ENCODE peak calls at places on chromosomes 6 and 20, in six cellular contexts. One of them, this sample, is unnamed.

GRCh38 chr20:8798505-8798904 is 270.4 kb upstream of the PLCB4 start:
- DNase-seq in hepatic stellate cell: no peak
- DNase-seq in effector CD4-positive, alpha-beta T cell: no peak
- DNase-seq in NCI-H2171: no peak
- DNase-seq in activated CD4-positive, alpha-beta T cell treated with anti-CD3 and anti-CD28 coated beads, Interleukin-2, amount 10 ng/mL, durations not matched to agents 7 days and 5 days: no peak
- DNase-seq in cerebellum: no peak
- DNase-seq in this sample: no peak

GRCh38 chr6:7146079-7146828 is 38.5 kb downstream of the RREB1 start:
- DNase-seq in hepatic stellate cell: peak
- DNase-seq in effector CD4-positive, alpha-beta T cell: no peak
- DNase-seq in NCI-H2171: no peak
- DNase-seq in activated CD4-positive, alpha-beta T cell treated with anti-CD3 and anti-CD28 coated beads, Interleukin-2, amount 10 ng/mL, durations not matched to agents 7 days and 5 days: no peak
- DNase-seq in cerebellum: no peak
- DNase-seq in this sample: peak

GRCh38 chr20:47557218-47557617 is 55.5 kb downstream of the NCOA3 start:
- DNase-seq in hepatic stellate cell: no peak
- DNase-seq in effector CD4-positive, alpha-beta T cell: no peak
- DNase-seq in NCI-H2171: no peak
- DNase-seq in activated CD4-positive, alpha-beta T cell treated with anti-CD3 and anti-CD28 coated beads, Interleukin-2, amount 10 ng/mL, durations not matched to agents 7 days and 5 days: no peak
- DNase-seq in cerebellum: no peak
- DNase-seq in this sample: no peak

GRCh38 chr6:25524542-25524941 is 127.5 kb upstream of the SCGN start:
- DNase-seq in hepatic stellate cell: no peak
- DNase-seq in effector CD4-positive, alpha-beta T cell: no peak
- DNase-seq in NCI-H2171: no peak
- DNase-seq in activated CD4-positive, alpha-beta T cell treated with anti-CD3 and anti-CD28 coated beads, Interleukin-2, amount 10 ng/mL, durations not matched to agents 7 days and 5 days: no peak
- DNase-seq in cerebellum: no peak
- DNase-seq in this sample: no peak

GRCh38 chr6:170083236-170084051 is 207.4 kb downstream of the DLL1 start:
- DNase-seq in hepatic stellate cell: no peak
- DNase-seq in effector CD4-positive, alpha-beta T cell: no peak
- DNase-seq in NCI-H2171: peak
- DNase-seq in activated CD4-positive, alpha-beta T cell treated with anti-CD3 and anti-CD28 coated beads, Interleukin-2, amount 10 ng/mL, durations not matched to agents 7 days and 5 days: no peak
- DNase-seq in cerebellum: no peak
- DNase-seq in this sample: no peak

GRCh38 chr6:110949679-110950285 is 8.7 kb upstream of the GTF3C6 start:
- DNase-seq in hepatic stellate cell: no peak
- DNase-seq in effector CD4-positive, alpha-beta T cell: no peak
- DNase-seq in NCI-H2171: no peak
- DNase-seq in activated CD4-positive, alpha-beta T cell treated with anti-CD3 and anti-CD28 coated beads, Interleukin-2, amount 10 ng/mL, durations not matched to agents 7 days and 5 days: no peak
- DNase-seq in cerebellum: peak
- DNase-seq in this sample: peak

GRCh38 chr6:53178837-53179432 is 30.3 kb upstream of the GCM1 start:
- DNase-seq in hepatic stellate cell: no peak
- DNase-seq in effector CD4-positive, alpha-beta T cell: no peak
- DNase-seq in NCI-H2171: no peak
- DNase-seq in activated CD4-positive, alpha-beta T cell treated with anti-CD3 and anti-CD28 coated beads, Interleukin-2, amount 10 ng/mL, durations not matched to agents 7 days and 5 days: no peak
- DNase-seq in cerebellum: no peak
- DNase-seq in this sample: no peak

GRCh38 chr6:219641-220198 is 72.6 kb upstream of the DUSP22 start:
- DNase-seq in hepatic stellate cell: peak
- DNase-seq in effector CD4-positive, alpha-beta T cell: no peak
- DNase-seq in NCI-H2171: no peak
- DNase-seq in activated CD4-positive, alpha-beta T cell treated with anti-CD3 and anti-CD28 coated beads, Interleukin-2, amount 10 ng/mL, durations not matched to agents 7 days and 5 days: no peak
- DNase-seq in cerebellum: no peak
- DNase-seq in this sample: peak

GRCh38 chr6:145829950-145830349 is 15.4 kb upstream of the FBXO30 start:
- DNase-seq in hepatic stellate cell: no peak
- DNase-seq in effector CD4-positive, alpha-beta T cell: no peak
- DNase-seq in NCI-H2171: no peak
- DNase-seq in activated CD4-positive, alpha-beta T cell treated with anti-CD3 and anti-CD28 coated beads, Interleukin-2, amount 10 ng/mL, durations not matched to agents 7 days and 5 days: no peak
- DNase-seq in cerebellum: no peak
- DNase-seq in this sample: no peak

GRCh38 chr6:40152701-40153100 is 218.4 kb upstream of the MOCS1 start:
- DNase-seq in hepatic stellate cell: no peak
- DNase-seq in effector CD4-positive, alpha-beta T cell: no peak
- DNase-seq in NCI-H2171: no peak
- DNase-seq in activated CD4-positive, alpha-beta T cell treated with anti-CD3 and anti-CD28 coated beads, Interleukin-2, amount 10 ng/mL, durations not matched to agents 7 days and 5 days: no peak
- DNase-seq in cerebellum: no peak
- DNase-seq in this sample: no peak

GRCh38 chr20:56872620-56873458 is 243.7 kb downstream of the TFAP2C start:
- DNase-seq in hepatic stellate cell: no peak
- DNase-seq in effector CD4-positive, alpha-beta T cell: no peak
- DNase-seq in NCI-H2171: no peak
- DNase-seq in activated CD4-positive, alpha-beta T cell treated with anti-CD3 and anti-CD28 coated beads, Interleukin-2, amount 10 ng/mL, durations not matched to agents 7 days and 5 days: no peak
- DNase-seq in cerebellum: no peak
- DNase-seq in this sample: no peak

GRCh38 chr6:129774697-129775447 is 64.9 kb upstream of the ARHGAP18 start:
- DNase-seq in hepatic stellate cell: peak
- DNase-seq in effector CD4-positive, alpha-beta T cell: peak
- DNase-seq in NCI-H2171: peak
- DNase-seq in activated CD4-positive, alpha-beta T cell treated with anti-CD3 and anti-CD28 coated beads, Interleukin-2, amount 10 ng/mL, durations not matched to agents 7 days and 5 days: peak
- DNase-seq in cerebellum: peak
- DNase-seq in this sample: no peak

GRCh38 chr20:33165416-33166055 is 2.4 kb upstream of the BPIFA2 start:
- DNase-seq in hepatic stellate cell: no peak
- DNase-seq in effector CD4-positive, alpha-beta T cell: no peak
- DNase-seq in NCI-H2171: peak
- DNase-seq in activated CD4-positive, alpha-beta T cell treated with anti-CD3 and anti-CD28 coated beads, Interleukin-2, amount 10 ng/mL, durations not matched to agents 7 days and 5 days: no peak
- DNase-seq in cerebellum: peak
- DNase-seq in this sample: no peak

GRCh38 chr6:52995913-52996685 is 1.0 kb upstream of the GSTA4 start:
- DNase-seq in hepatic stellate cell: no peak
- DNase-seq in effector CD4-positive, alpha-beta T cell: peak
- DNase-seq in NCI-H2171: peak
- DNase-seq in activated CD4-positive, alpha-beta T cell treated with anti-CD3 and anti-CD28 coated beads, Interleukin-2, amount 10 ng/mL, durations not matched to agents 7 days and 5 days: peak
- DNase-seq in cerebellum: peak
- DNase-seq in this sample: peak

GRCh38 chr6:78808933-78809332 is 58.4 kb upstream of the IRAK1BP1 start:
- DNase-seq in hepatic stellate cell: no peak
- DNase-seq in effector CD4-positive, alpha-beta T cell: no peak
- DNase-seq in NCI-H2171: no peak
- DNase-seq in activated CD4-positive, alpha-beta T cell treated with anti-CD3 and anti-CD28 coated beads, Interleukin-2, amount 10 ng/mL, durations not matched to agents 7 days and 5 days: no peak
- DNase-seq in cerebellum: no peak
- DNase-seq in this sample: no peak

GRCh38 chr6:133396225-133396624 is 155.1 kb downstream of the EYA4 start:
- DNase-seq in hepatic stellate cell: no peak
- DNase-seq in effector CD4-positive, alpha-beta T cell: no peak
- DNase-seq in NCI-H2171: peak
- DNase-seq in activated CD4-positive, alpha-beta T cell treated with anti-CD3 and anti-CD28 coated beads, Interleukin-2, amount 10 ng/mL, durations not matched to agents 7 days and 5 days: no peak
- DNase-seq in cerebellum: no peak
- DNase-seq in this sample: no peak

This sample was measured in KG1.